ENCODE peak calls at places on chromosomes 2 and 18, in eight cellular contexts. N is sigmoid colon; C is stomach; T is A549; E is endothelial cell of umbilical vein; K is CD8-positive, alpha-beta T cell; M is aorta; H is IMR-90. W is an unnamed sample. For H3K4me1, the result is how much of the 10 kb centered on the place peaks cover.

GRCh38 chr18:27862056-27862682 is 314.8 kb downstream of the CDH2 start:
- DNase-seq in T (no peak), N (no peak), E (no peak), C (no peak), H (no peak), K (no peak), M (no peak), W (no peak)

GRCh38 chr2:207142461-207142860 is 23.3 kb downstream of the KLF7 start:
- DNase-seq in C (no peak), K (no peak), M (no peak), E (no peak), N (no peak), T (peak), H (no peak), W (no peak)

GRCh38 chr18:34707670-34708069 is 2.4 kb upstream of the DTNA start:
- DNase-seq in K (no peak), M (no peak), E (peak), C (no peak), N (peak), T (peak), H (peak), W (no peak)

GRCh38 chr2:113116100-113116958 is 11.1 kb upstream of the IL1RN start:
- DNase-seq in E (no peak), H (no peak), N (no peak), K (no peak), T (no peak), M (no peak), C (no peak), W (no peak)

GRCh38 chr2:9644603-9645002 is 13.8 kb upstream of the YWHAQ start:
- DNase-seq in C (no peak), N (no peak), T (no peak), M (no peak), K (no peak), E (no peak), H (peak), W (no peak)

GRCh38 chr18:12031836-12032235 is 50.5 kb downstream of the IMPA2 start:
- DNase-seq in T (no peak), E (no peak), C (no peak), K (no peak), M (peak), N (peak), H (peak), W (peak)

GRCh38 chr2:158637357-158637756 is 157.8 kb upstream of the DAPL1 start:
- DNase-seq in N (no peak), H (no peak), M (no peak), K (no peak), T (no peak), E (peak), C (no peak), W (no peak)

GRCh38 chr2:101860157-101860556 is 131.6 kb upstream of the IL1R2 start:
- DNase-seq in N (no peak), M (no peak), H (no peak), C (no peak), E (no peak), T (no peak), K (no peak), W (no peak)

GRCh38 chr2:241029599-241030332 is 31.3 kb downstream of the SNED1 start:
- DNase-seq in M (no peak), C (no peak), T (no peak), N (peak), H (no peak), E (no peak), K (no peak), W (peak)

GRCh38 chr2:51953931-51954330 is 922.0 kb upstream of the NRXN1 start:
- DNase-seq in E (no peak), K (no peak), H (peak), N (no peak), C (no peak), T (no peak), M (no peak), W (no peak)

GRCh38 chr2:98027535-98027934 is 31.8 kb upstream of the TMEM131 start:
- DNase-seq in N (no peak), H (no peak), C (no peak), T (no peak), M (no peak), E (no peak), K (no peak), W (no peak)

GRCh38 chr2:122531803-122532344 is 776.4 kb downstream of the TSN start:
- DNase-seq in E (no peak), M (no peak), N (no peak), K (no peak), T (no peak), C (no peak), H (no peak), W (no peak)

GRCh38 chr2:176213406-176213805 is 24.9 kb downstream of the HOXD1 start:
- DNase-seq in K (no peak), N (no peak), T (no peak), C (no peak), E (no peak), H (no peak), M (no peak), W (no peak)

GRCh38 chr18:35590935-35591334 is 9.4 kb downstream of the GALNT1 start:
- DNase-seq in E (no peak), H (peak), M (no peak), K (no peak), T (no peak), C (no peak), N (no peak), W (no peak)

GRCh38 chr2:220148849-220149248 is 521.4 kb downstream of the SLC4A3 start:
- DNase-seq in N (no peak), E (no peak), K (no peak), T (no peak), H (no peak), M (no peak), C (no peak), W (no peak)

GRCh38 chr18:24432618-24433017 is 6.1 kb downstream of the IMPACT start:
- DNase-seq in C (no peak), T (no peak), K (no peak), N (no peak), E (no peak), H (no peak), M (no peak), W (no peak)

GRCh38 chr2:96157649-96158553 is 12.7 kb upstream of the DUSP2 start:
- DNase-seq in E (no peak), T (no peak), H (no peak), M (peak), N (peak), C (no peak), K (peak), W (no peak)

GRCh38 chr2:2662847-2663356 is 331.8 kb upstream of the MYT1L start:
- DNase-seq in M (no peak), H (no peak), E (no peak), T (no peak), C (no peak), K (no peak), N (no peak), W (no peak)

GRCh38 chr2:105924271-105924670 is 179.6 kb downstream of the NCK2 start:
- DNase-seq in N (no peak), T (no peak), H (no peak), E (no peak), C (no peak), M (no peak), K (no peak), W (no peak)
- H3K4me1 ChIP-seq in N (under half), T (under half), H (under half), E (under half), C (under half), M (under half), K (half or more), W (under half)

DNA sequence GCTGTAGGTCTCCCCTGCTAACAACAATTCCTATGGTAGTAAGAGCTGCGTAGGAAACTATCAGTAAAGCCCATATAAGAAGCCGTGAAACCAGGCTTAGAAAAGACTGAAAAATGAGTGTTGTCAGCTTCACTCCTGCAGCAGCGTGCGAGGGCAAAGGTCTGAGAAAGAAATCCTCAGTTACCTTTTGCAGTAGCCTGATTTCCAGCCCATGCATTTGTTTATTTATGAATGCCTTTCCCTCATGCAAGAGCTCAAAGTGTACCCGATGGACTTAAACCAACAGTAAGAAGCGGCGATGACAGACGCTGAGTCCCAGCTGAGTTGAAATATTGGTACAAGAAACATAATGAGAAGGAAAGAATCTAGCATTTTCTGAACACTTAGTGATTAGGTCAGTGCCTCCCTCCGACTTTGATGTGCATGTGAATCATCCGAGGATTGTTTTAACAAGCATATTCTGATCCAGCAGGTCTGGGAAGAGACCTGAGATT is 15.0 kb upstream of the POLI start:
- DNase-seq in N (no peak), T (peak), H (peak), K (no peak), C (no peak), E (no peak), M (no peak), W (no peak)
- H3K27ac ChIP-seq in N (no peak), T (peak), H (no peak), K (no peak), C (no peak), E (no peak), M (no peak), W (no peak)

DNA sequence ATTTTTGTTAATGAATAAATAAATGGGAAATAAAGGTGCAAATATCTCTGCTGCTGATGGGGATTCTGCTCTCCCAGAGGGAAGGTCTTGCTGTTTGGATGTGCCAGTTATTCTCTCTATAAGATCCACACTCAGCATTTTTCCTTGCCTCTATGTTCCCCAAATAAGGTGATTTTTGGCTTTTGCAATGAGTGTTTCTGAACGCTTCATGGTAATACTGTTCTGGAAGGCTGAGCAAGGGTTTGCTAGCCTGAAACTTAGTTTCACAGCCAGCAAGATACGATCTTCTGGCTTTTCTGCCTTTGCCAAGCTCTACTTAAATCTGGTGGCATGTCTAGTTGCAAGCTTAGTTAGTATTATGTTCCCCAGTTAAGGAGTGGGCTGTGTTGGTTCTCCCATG is 114.6 kb downstream of the LPIN1 start:
- DNase-seq in N (no peak), E (no peak), C (no peak), K (no peak), H (no peak), T (no peak), M (no peak), W (no peak)
- H3K4me1 ChIP-seq in N (under half), E (under half), C (under half), K (under half), H (under half), T (under half), M (under half), W (under half)

DNA sequence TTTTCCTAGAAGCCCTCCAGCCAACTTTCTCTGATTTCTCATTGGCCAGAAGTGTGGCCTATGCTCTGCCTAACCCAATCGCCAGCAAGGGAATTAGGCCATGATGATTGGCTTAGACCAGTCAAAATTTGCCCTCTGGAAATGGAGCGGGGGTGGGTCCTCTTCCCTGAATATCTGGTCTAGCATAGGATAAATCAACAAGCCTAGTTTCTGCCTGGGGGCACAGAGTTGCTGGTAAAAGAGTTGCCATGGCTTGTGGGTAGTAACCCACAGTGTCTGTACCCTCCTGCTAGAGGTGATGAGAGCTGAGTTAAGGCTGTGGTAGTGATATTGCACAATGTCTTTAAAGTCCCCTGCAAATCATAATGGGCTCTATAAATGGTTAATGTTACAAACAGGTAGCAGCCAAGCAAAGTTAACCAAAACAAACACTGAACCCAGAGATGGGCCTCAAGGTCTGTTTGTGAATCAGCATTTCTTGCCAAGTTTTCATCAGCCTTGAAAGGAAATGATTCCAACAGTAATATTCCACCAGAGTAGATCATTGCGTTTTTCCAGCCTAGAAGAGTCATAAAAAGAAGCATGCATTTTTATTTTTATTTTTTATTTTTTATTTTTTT is 19.3 kb downstream of the GALM start:
- DNase-seq in T (peak), N (no peak), E (no peak), C (no peak), H (peak), M (no peak), K (no peak), W (no peak)
- H3K27ac ChIP-seq in T (peak), N (no peak), E (no peak), C (no peak), H (no peak), M (no peak), K (no peak), W (peak)

GRCh38 chr2:70089220-70089945 is 2.1 kb downstream of the PCBP1 start:
- DNase-seq in K (peak), C (peak), E (peak), T (peak), N (peak), M (no peak), H (no peak), W (no peak)
- H3K4me1 ChIP-seq in K (half or more), C (half or more), E (under half), T (under half), N (under half), M (under half), H (under half), W (under half)

GRCh38 chr2:136399667-136400316 is 281.8 kb upstream of the CXCR4 start:
- DNase-seq in H (no peak), M (no peak), T (no peak), N (no peak), C (peak), E (no peak), K (no peak), W (no peak)

GRCh38 chr2:136392897-136393296 is 274.9 kb upstream of the CXCR4 start:
- DNase-seq in T (no peak), H (no peak), E (no peak), C (no peak), M (no peak), N (no peak), K (no peak), W (peak)

GRCh38 chr2:136394136-136395060 is 276.4 kb upstream of the CXCR4 start:
- DNase-seq in H (no peak), C (no peak), N (no peak), E (no peak), M (no peak), K (no peak), T (no peak), W (peak)

GRCh38 chr2:136393515-136393914 is 275.6 kb upstream of the CXCR4 start:
- DNase-seq in M (no peak), K (no peak), E (no peak), N (no peak), C (no peak), T (no peak), H (no peak), W (no peak)

DNA sequence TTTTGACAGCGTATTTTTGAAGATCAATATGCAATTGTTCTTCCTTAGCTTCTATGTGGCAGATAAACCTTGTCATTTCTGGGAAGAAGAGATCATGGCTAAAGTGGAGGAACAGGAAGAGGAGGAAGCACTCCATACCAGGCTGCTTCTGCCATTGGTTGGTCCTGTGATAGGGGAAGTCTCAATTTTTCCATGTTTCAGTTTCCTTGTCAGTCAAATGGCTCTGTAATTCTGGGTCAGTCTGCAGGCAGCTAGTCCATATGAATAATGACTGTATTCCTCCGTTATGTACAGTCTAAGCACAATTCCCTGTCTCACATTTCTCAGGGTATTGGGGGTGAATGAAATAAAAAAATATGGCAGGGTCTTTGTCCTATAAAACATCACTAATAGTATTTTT is 277.6 kb upstream of the CXCR4 start:
- DNase-seq in E (no peak), H (no peak), K (no peak), N (no peak), T (no peak), M (no peak), C (no peak), W (no peak)
- H3K27ac ChIP-seq in E (no peak), H (no peak), K (no peak), N (no peak), T (no peak), M (no peak), C (no peak), W (no peak)

DNA sequence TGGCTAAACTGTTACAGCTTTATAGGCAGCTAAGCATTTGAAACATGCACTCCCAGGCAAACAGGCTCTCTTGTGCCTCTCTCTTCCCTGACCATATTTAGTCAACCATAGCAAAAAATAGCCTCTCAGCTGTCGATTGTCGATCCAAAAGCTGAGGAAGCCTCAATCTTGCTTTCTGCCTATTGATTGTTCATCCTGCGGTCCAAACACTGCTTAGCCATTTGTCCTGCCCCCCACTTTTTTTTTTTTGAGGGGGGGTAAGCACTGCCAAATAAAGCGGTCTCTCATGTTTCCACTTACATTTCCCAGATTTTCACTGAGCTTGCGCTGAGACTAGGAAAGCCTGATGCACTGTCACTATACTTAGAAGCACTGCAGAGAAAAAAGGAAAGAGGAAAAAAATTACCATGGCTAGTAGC is 90.8 kb downstream of the MIB1 start:
- DNase-seq in H (peak), K (no peak), E (no peak), N (no peak), M (no peak), C (no peak), T (no peak), W (no peak)
- H3K4me1 ChIP-seq in H (under half), K (under half), E (under half), N (under half), M (under half), C (under half), T (under half), W (under half)